ENCODE peak calls at places on chromosome 2, in five cellular contexts. N, M, P, W and G are unnamed samples.

GRCh38 chr2:188142088-188142487 is 149.6 kb upstream of the GULP1 start:
- DNase-seq in M (no peak), P (no peak), W (no peak), N (no peak), G (no peak)

GRCh38 chr2:153299809-153300208 is 178.8 kb downstream of the RPRM start:
- DNase-seq in P (no peak), W (no peak), M (no peak), N (no peak), G (no peak)

GRCh38 chr2:179669196-179669595 is 192.2 kb downstream of the ZNF385B start:
- DNase-seq in M (no peak), P (no peak), N (no peak), W (no peak), G (no peak)

GRCh38 chr2:20645301-20645701 is 5.6 kb downstream of the HS1BP3 start:
- DNase-seq in M (no peak), P (peak; percentile 67), W (no peak), N (no peak), G (no peak)

GRCh38 chr2:65240657-65241056 is 13.0 kb downstream of the ACTR2 start:
- DNase-seq in M (no peak), N (no peak), P (no peak), W (peak; percentile 14), G (no peak)

GRCh38 chr2:205723174-205723573 is 40.9 kb downstream of the NRP2 start:
- DNase-seq in P (no peak), N (no peak), W (no peak), M (no peak), G (no peak)

GRCh38 chr2:191202209-191202721 is 42.9 kb upstream of the MYO1B start:
- DNase-seq in M (peak; percentile 65), P (no peak), N (no peak), W (peak; percentile 81), G (no peak)

GRCh38 chr2:12400543-12400942 is 316.2 kb upstream of the TRIB2 start:
- DNase-seq in M (no peak), N (no peak), P (no peak), W (no peak), G (no peak)

GRCh38 chr2:167856190-167856589 is 391.2 kb downstream of the STK39 start:
- DNase-seq in W (no peak), N (no peak), P (no peak), M (no peak), G (no peak)

GRCh38 chr2:151972176-151973012 is 126.5 kb downstream of the CACNB4 start:
- DNase-seq in M (no peak), W (no peak), N (no peak), P (no peak), G (no peak)

GRCh38 chr2:83650897-83651296 is 808.2 kb downstream of the SUCLG1 start:
- DNase-seq in N (no peak), W (peak; percentile 3), M (peak; percentile 2), P (no peak), G (no peak)

GRCh38 chr2:203675086-203675485 is 31.4 kb upstream of the CD28 start:
- DNase-seq in N (no peak), P (no peak), M (peak; percentile 69), W (peak; percentile 83), G (no peak)

GRCh38 chr2:27262379-27263286 is at the start of gene SLC30A3:
- DNase-seq in N (peak; percentile 94), P (peak; percentile 84), W (no peak), M (no peak), G (no peak)

GRCh38 chr2:188937228-188938220 is 36.6 kb upstream of the COL3A1 start:
- DNase-seq in N (no peak), P (no peak), M (peak; percentile 69), W (peak; percentile 51), G (no peak)

GRCh38 chr2:19883971-19884720 is 17.6 kb downstream of the TTC32 start:
- DNase-seq in W (no peak), M (no peak), N (no peak), P (no peak), G (no peak)

GRCh38 chr2:85772019-85772745 is 18.4 kb downstream of the ATOH8 start:
- DNase-seq in W (peak; percentile 99), N (peak; percentile 90), M (peak; percentile 100), P (peak; percentile 91), G (peak; percentile 99)

GRCh38 chr2:118675531-118675930 is 171.9 kb downstream of the EN1 start:
- DNase-seq in N (no peak), W (no peak), M (no peak), P (no peak), G (no peak)

GRCh38 chr2:151030663-151031230 is 230.9 kb downstream of the RBM43 start:
- DNase-seq in P (no peak), M (no peak), W (no peak), N (no peak), G (no peak)

GRCh38 chr2:227324671-227325055 is 388 bp upstream of the MFF start:
- DNase-seq in N (peak; percentile 31), P (no peak), W (no peak), M (no peak), G (peak; percentile 16)

GRCh38 chr2:83990601-83991000 is 468.5 kb downstream of the SUCLG1 start:
- DNase-seq in P (no peak), W (no peak), M (no peak), N (no peak), G (no peak)

GRCh38 chr2:233708942-233709341 is 3.8 kb upstream of the UGT1A5 start:
- DNase-seq in N (no peak), M (no peak), W (no peak), P (no peak), G (no peak)

GRCh38 chr2:217737127-217737526 is 265.7 kb downstream of the TNS1 start:
- DNase-seq in W (peak; percentile 27), N (no peak), P (no peak), M (no peak), G (no peak)

GRCh38 chr2:23379220-23379695 is 5.7 kb upstream of the KLHL29 start:
- DNase-seq in N (no peak), W (no peak), M (no peak), P (no peak), G (no peak)

GRCh38 chr2:124753842-124754241 is 728.8 kb downstream of the CNTNAP5 start:
- DNase-seq in W (no peak), M (no peak), N (no peak), P (no peak), G (no peak)

GRCh38 chr2:10932345-10933151 is 20.8 kb downstream of the KCNF1 start:
- DNase-seq in N (no peak), P (peak; percentile 59), M (no peak), W (no peak), G (no peak)

GRCh38 chr2:218323526-218324472 is 31.5 kb upstream of the TMBIM1 start:
- DNase-seq in N (peak; percentile 13), P (no peak), W (peak; percentile 41), M (peak; percentile 15), G (peak; percentile 16)

GRCh38 chr2:165015052-165015642 is 59.8 kb upstream of the SLC38A11 start:
- DNase-seq in P (peak; percentile 80), N (peak; percentile 21), W (peak; percentile 58), M (peak; percentile 64), G (peak; percentile 53)

GRCh38 chr2:145200307-145200706 is 680.4 kb upstream of the ZEB2 start:
- DNase-seq in M (peak; percentile 27), P (no peak), W (peak; percentile 51), N (no peak), G (no peak)

GRCh38 chr2:71283131-71283530 is 48.5 kb upstream of the ZNF638 start:
- DNase-seq in W (no peak), N (no peak), P (no peak), M (no peak), G (no peak)

GRCh38 chr2:71285706-71286105 is 45.9 kb upstream of the ZNF638 start:
- DNase-seq in M (no peak), N (no peak), P (no peak), W (no peak), G (no peak)

GRCh38 chr2:71277536-71278103 is 50.7 kb upstream of the PAIP2B start:
- DNase-seq in P (peak; percentile 78), N (peak; percentile 75), W (peak; percentile 26), M (peak; percentile 8), G (no peak)

GRCh38 chr2:71281950-71282349 is 49.6 kb upstream of the ZNF638 start:
- DNase-seq in M (no peak), N (no peak), P (no peak), W (no peak), G (no peak)

DNA sequence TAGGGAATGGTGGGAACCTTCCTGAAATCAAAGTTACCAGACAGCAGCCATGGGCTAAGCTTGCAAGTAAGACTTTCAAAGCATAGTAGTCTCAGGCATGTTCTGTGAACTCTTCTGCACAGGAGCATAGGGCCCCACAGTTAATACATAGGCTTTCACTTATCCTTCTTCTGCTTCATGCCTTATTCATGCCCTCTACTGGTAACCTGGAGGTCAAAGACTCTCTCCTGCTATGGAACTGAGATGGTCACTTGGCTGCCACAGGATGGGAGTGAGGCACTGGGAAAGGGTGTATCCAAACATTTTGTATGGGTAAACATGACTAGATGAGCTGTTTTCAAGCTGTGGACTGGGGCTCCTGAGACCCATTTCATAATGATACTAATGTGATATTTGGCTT is 49.1 kb upstream of the ZNF638 start:
- DNase-seq in P (no peak), M (no peak), N (no peak), W (no peak), G (no peak)
- TF ChIP-seq CTCF in P (no peak), M (peak; percentile 3), N (peak; percentile 36), W (no peak), G (no peak)

GRCh38 chr2:212532585-212532984 is 6.0 kb downstream of the ERBB4 start:
- DNase-seq in W (no peak), P (no peak), N (no peak), M (no peak), G (no peak)
- TF ChIP-seq CTCF in W (no peak), P (no peak), N (no peak), M (no peak), G (no peak)

DNA sequence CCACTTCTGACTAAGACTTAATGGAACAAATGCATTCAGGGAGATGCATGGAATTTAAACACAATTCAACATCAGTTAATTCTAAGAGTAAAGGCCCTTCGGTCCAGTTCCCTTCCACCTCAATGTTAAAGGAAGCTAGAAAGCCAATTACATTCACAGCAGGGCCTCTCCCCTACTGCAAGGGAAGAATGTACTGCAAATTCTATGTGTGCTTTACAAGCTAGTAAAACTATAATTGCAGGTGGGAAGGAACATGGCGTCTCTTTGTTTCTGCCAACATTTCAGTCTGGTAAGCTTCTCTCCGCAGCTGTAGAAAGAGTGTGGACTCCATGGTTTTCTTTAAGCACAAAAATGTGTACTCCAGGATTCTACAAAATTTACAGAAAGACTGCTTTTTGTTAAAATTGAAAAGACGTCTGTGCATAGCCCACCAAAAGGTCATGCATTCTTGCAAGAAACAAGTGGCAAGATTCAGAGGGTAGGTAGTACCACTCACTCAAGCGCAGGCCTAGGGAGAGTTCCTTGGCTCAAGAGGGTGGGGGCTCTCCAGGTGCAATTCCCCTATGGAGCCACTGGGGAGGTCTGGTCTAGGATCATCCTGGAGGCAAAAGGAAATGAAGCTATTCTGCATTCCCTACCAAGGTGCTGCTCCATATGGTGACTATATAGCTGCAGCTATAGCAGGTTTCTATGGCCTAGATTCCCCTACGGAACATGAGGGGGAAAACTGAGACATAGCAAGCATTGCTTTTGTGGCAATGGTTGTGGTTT is 127.0 kb upstream of the FZD5 start:
- DNase-seq in M (no peak), N (peak; percentile 43), P (no peak), W (no peak), G (no peak)
- TF ChIP-seq CTCF in M (peak; percentile 35), N (no peak), P (no peak), W (no peak), G (peak; percentile 24)

DNA sequence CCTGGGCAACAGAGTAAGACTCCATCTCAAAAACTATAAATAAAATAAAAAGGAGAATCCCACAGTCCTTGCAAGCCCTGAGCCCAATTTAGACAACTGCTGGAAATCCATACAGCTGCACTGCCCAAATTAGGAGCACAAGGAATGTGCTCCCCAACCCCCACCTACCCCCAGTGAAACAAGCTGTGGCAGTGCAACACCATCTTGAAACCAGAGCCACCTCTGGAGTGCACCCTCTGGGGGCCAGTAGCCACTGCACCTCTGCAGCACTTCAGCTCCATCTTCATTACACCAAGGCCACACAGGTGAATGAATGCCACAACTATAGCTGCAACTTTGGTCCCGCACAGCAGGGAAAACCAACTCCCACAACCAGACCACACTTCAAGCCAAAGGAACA is 37.3 kb downstream of the USP34 start:
- DNase-seq in M (no peak), N (no peak), P (no peak), W (no peak), G (no peak)
- TF ChIP-seq CTCF in M (no peak), N (no peak), P (no peak), W (no peak), G (no peak)